ENCODE peak calls at places on chromosomes 7 and 10, in nine cellular contexts. U is transverse colon; I is left lobe of liver; T is hippocampal formation; B is DMS 273 treated with DMSO at 0.1 percent for 48 hours; S is activated CD8-positive, alpha-beta memory T cell treated with anti-CD3 and anti-CD28 coated beads, Interleukin-2, amount 10 ng/mL, durations not matched to agents 7 days and 5 days; Q is mesenteric fat pad; O is neural crest cell; J is ELR. G is an unnamed sample.

GRCh38 chr10:71581376-71581775 is 138.2 kb downstream of the C10orf105 start:
- DNase-seq in J (no peak), S (no peak), U (no peak), Q (no peak), T (peak; percentile 72), B (no peak), I (no peak), O (no peak), G (no peak)

GRCh38 chr10:79379512-79380124 is 32.3 kb downstream of the PPIF start:
- DNase-seq in J (no peak), B (no peak), S (no peak), I (peak; percentile 83), Q (peak; percentile 79), U (peak; percentile 20), O (peak; percentile 1), T (no peak), G (peak; percentile 40)

GRCh38 chr10:1186693-1186990 is 130.5 kb downstream of the WDR37 start:
- DNase-seq in I (no peak), T (no peak), S (no peak), O (no peak), Q (peak; percentile 71), U (no peak), J (no peak), B (no peak), G (no peak)

GRCh38 chr7:44145969-44146897 is 5.1 kb upstream of the MYL7 start:
- DNase-seq in B (no peak), S (peak; percentile 81), J (peak; percentile 76), Q (peak; percentile 94), I (peak; percentile 55), T (peak; percentile 86), U (peak; percentile 90), O (peak; percentile 64), G (peak; percentile 80)

GRCh38 chr7:38600746-38601145 is 30.4 kb downstream of the AMPH start:
- DNase-seq in U (peak; percentile 11), J (no peak), S (no peak), B (no peak), T (no peak), I (no peak), O (no peak), Q (no peak), G (no peak)

GRCh38 chr10:10492420-10492819 is 525.3 kb upstream of the CELF2 start:
- DNase-seq in I (no peak), Q (no peak), J (no peak), B (no peak), U (no peak), T (no peak), S (no peak), O (no peak), G (no peak)

GRCh38 chr7:98054585-98054984 is 52.1 kb upstream of the LMTK2 start:
- DNase-seq in B (no peak), U (no peak), O (no peak), T (no peak), Q (no peak), S (no peak), J (peak; percentile 44), I (no peak), G (peak; percentile 36)

GRCh38 chr10:96512524-96512991 is 1.2 kb downstream of the TLL2 start:
- DNase-seq in U (peak; percentile 27), Q (no peak), O (peak; percentile 8), S (no peak), T (no peak), B (no peak), I (no peak), J (no peak), G (no peak)

GRCh38 chr10:106795619-106796018 is 368.9 kb downstream of the SORCS1 start:
- DNase-seq in O (peak; percentile 32), I (no peak), J (peak; percentile 30), B (no peak), U (peak; percentile 19), T (peak; percentile 2), Q (no peak), S (no peak), G (no peak)

GRCh38 chr10:24462340-24462739 is 253.4 kb downstream of the KIAA1217 start:
- DNase-seq in S (no peak), U (no peak), B (no peak), I (no peak), O (no peak), Q (no peak), J (no peak), T (no peak), G (no peak)

GRCh38 chr7:140867467-140868314 is 57.0 kb downstream of the BRAF start:
- DNase-seq in Q (no peak), B (no peak), S (no peak), I (no peak), J (no peak), O (no peak), U (no peak), T (no peak), G (no peak)

GRCh38 chr10:88659725-88660592 is 4.3 kb upstream of the LIPF start:
- DNase-seq in T (no peak), O (no peak), U (no peak), B (no peak), J (peak; percentile 15), I (no peak), Q (no peak), S (no peak), G (peak; percentile 52)

GRCh38 chr7:98569606-98570337 is 47.3 kb upstream of the NPTX2 start:
- DNase-seq in B (no peak), Q (peak; percentile 45), S (no peak), O (no peak), J (no peak), U (peak; percentile 9), T (peak; percentile 79), I (no peak), G (no peak)

GRCh38 chr7:68364871-68365625 is 1233.2 kb upstream of the AUTS2 start:
- DNase-seq in T (no peak), J (no peak), Q (no peak), I (no peak), O (no peak), B (no peak), U (no peak), S (no peak), G (no peak)

GRCh38 chr10:71459513-71459912 is 62.8 kb downstream of the CDH23 start:
- DNase-seq in S (no peak), I (no peak), J (no peak), O (no peak), T (no peak), Q (no peak), U (no peak), B (peak; percentile 58), G (no peak)

GRCh38 chr7:73810991-73811360 is 19.8 kb upstream of the CLDN4 start:
- DNase-seq in Q (peak; percentile 57), O (no peak), S (no peak), J (no peak), B (no peak), T (no peak), U (no peak), I (no peak), G (no peak)

GRCh38 chr7:101121996-101122932 is 4.6 kb upstream of the SERPINE1 start:
- DNase-seq in Q (no peak), T (no peak), B (no peak), U (peak; percentile 65), J (peak; percentile 98), I (peak; percentile 68), S (no peak), O (no peak), G (peak; percentile 100)

GRCh38 chr7:28145090-28145626 is 35.4 kb downstream of the JAZF1 start:
- DNase-seq in U (no peak), T (no peak), B (no peak), J (no peak), O (no peak), S (no peak), I (no peak), Q (no peak), G (no peak)

GRCh38 chr7:153858335-153858734 is 193.9 kb upstream of the DPP6 start:
- DNase-seq in S (no peak), O (no peak), I (no peak), Q (no peak), U (no peak), T (no peak), J (no peak), B (no peak), G (no peak)

GRCh38 chr7:13879994-13880686 is 109.3 kb downstream of the ETV1 start:
- DNase-seq in Q (no peak), O (no peak), J (peak; percentile 91), T (no peak), B (no peak), I (no peak), S (no peak), U (no peak), G (peak; percentile 61)

GRCh38 chr7:37784015-37784414 is 64.4 kb upstream of the NME8 start:
- DNase-seq in B (no peak), Q (no peak), U (no peak), T (no peak), J (no peak), S (no peak), I (no peak), O (no peak), G (no peak)

GRCh38 chr10:130499541-130499940 is 363.4 kb downstream of the GLRX3 start:
- DNase-seq in S (no peak), Q (no peak), T (no peak), U (no peak), O (no peak), I (peak; percentile 27), B (no peak), J (no peak), G (no peak)

GRCh38 chr10:28202941-28203352 is 99.9 kb downstream of the MPP7 start:
- DNase-seq in U (no peak), O (no peak), T (no peak), J (no peak), B (no peak), Q (no peak), I (no peak), S (no peak), G (peak; percentile 74)

GRCh38 chr10:11307937-11308336 is 290.3 kb downstream of the CELF2 start:
- DNase-seq in Q (no peak), U (no peak), J (no peak), B (no peak), T (no peak), S (no peak), I (no peak), O (no peak), G (no peak)

GRCh38 chr7:37660614-37661013 is 23.0 kb upstream of the GPR141 start:
- DNase-seq in I (no peak), O (no peak), S (no peak), Q (no peak), U (no peak), B (no peak), J (no peak), T (no peak), G (no peak)

GRCh38 chr10:56466005-56466404 is 104.9 kb upstream of the ZWINT start:
- DNase-seq in S (no peak), Q (no peak), U (no peak), O (no peak), T (no peak), B (no peak), I (no peak), J (no peak), G (no peak)

GRCh38 chr7:108030536-108030935 is 27.6 kb upstream of the LAMB1 start:
- DNase-seq in O (no peak), Q (no peak), J (peak; percentile 89), B (no peak), I (no peak), T (no peak), U (no peak), S (no peak), G (peak; percentile 83)

GRCh38 chr7:136878878-136879277 is 10.4 kb downstream of the CHRM2 start:
- DNase-seq in B (no peak), U (no peak), S (no peak), O (no peak), J (no peak), Q (no peak), I (no peak), T (no peak), G (no peak)

GRCh38 chr10:35684625-35685024 is 42.5 kb upstream of the FZD8 start:
- DNase-seq in S (no peak), U (no peak), O (no peak), T (no peak), B (no peak), Q (no peak), I (no peak), J (no peak), G (no peak)

GRCh38 chr7:14507617-14508016 is 394.9 kb downstream of the DGKB start:
- DNase-seq in Q (no peak), I (peak; percentile 47), B (peak; percentile 98), T (no peak), S (no peak), O (no peak), J (peak; percentile 60), U (no peak), G (no peak)

GRCh38 chr7:135386181-135386580 is 123.7 kb downstream of the CNOT4 start:
- DNase-seq in U (no peak), J (peak; percentile 37), Q (no peak), B (no peak), O (no peak), T (no peak), S (no peak), I (no peak), G (peak; percentile 33)